ENCODE peak calls at places on chromosomes 2 and 18, in eight cellular contexts. R is posterior vena cava; O is NT2/D1; G is activated naive CD4-positive, alpha-beta T cell treated with Interleukin-2 at 50 U/mL for 16 hours; F is cardiac fibroblast; B is stimulated activated CD4-positive, alpha-beta T cell treated with anti-CD3 and anti-CD28 coated beads, Interleukin-2, amount 100 ng/mL, for 48 hours; N is GM06990; C is neural crest cell. V is an unnamed sample.

GRCh38 chr18:46215902-46216723 is 111.9 kb downstream of the HAUS1 start:
- DNase-seq in C (no peak), B (no peak), R (no peak), F (no peak), N (no peak), G (no peak), O (no peak), V (no peak)

GRCh38 chr2:12057436-12058166 is 311.2 kb downstream of the LPIN1 start:
- DNase-seq in C (no peak), B (no peak), G (no peak), R (peak; percentile 85), N (peak; percentile 87), F (no peak), O (peak; percentile 23), V (no peak)

GRCh38 chr2:43169987-43170732 is 56.2 kb downstream of the ZFP36L2 start:
- DNase-seq in O (no peak), N (peak; percentile 49), G (peak; percentile 69), B (peak; percentile 73), R (no peak), C (peak; percentile 28), F (no peak), V (no peak)

GRCh38 chr18:79798346-79798998 is 734 bp downstream of the KCNG2 start:
- DNase-seq in N (no peak), B (no peak), C (no peak), G (no peak), F (no peak), R (peak; percentile 72), O (no peak), V (no peak)

GRCh38 chr2:29223851-29224692 is 108.9 kb downstream of the CLIP4 start:
- DNase-seq in F (peak; percentile 76), N (no peak), O (no peak), B (no peak), G (no peak), C (no peak), R (peak; percentile 87), V (peak; percentile 90)

GRCh38 chr2:26335231-26335630 is 10.7 kb upstream of the SELENOI start:
- DNase-seq in G (no peak), R (no peak), N (no peak), F (no peak), B (no peak), C (no peak), O (no peak), V (peak; percentile 12)

GRCh38 chr2:223668302-223668998 is 66.3 kb upstream of the SCG2 start:
- DNase-seq in B (no peak), G (no peak), O (no peak), C (no peak), R (no peak), N (no peak), F (peak; percentile 29), V (peak; percentile 16)

GRCh38 chr2:14937336-14937735 is 304.8 kb downstream of the LRATD1 start:
- DNase-seq in R (no peak), F (no peak), B (no peak), N (no peak), G (no peak), O (no peak), C (no peak), V (no peak)

GRCh38 chr2:120167272-120167671 is 55.9 kb downstream of the TMEM185B start:
- DNase-seq in C (no peak), R (no peak), O (no peak), G (no peak), B (no peak), N (no peak), F (peak; percentile 10), V (peak; percentile 8)

GRCh38 chr2:217797661-217798069 is 205.1 kb downstream of the TNS1 start:
- DNase-seq in G (no peak), R (peak; percentile 80), C (no peak), N (no peak), O (no peak), F (no peak), B (no peak), V (peak; percentile 32)